ENCODE peak calls at places on chromosomes 12 and 14, in five cellular contexts. Q is aorta, M is tibial nerve, L is hepatocyte, R is A549. K is an unnamed sample.

GRCh38 chr12:51482808-51483532 is 58.3 kb downstream of the SLC4A8 start:
- DNase-seq in L (no peak), R (no peak), M (no peak), Q (no peak), K (no peak)

GRCh38 chr14:92254786-92255185 is 68.2 kb upstream of the SLC24A4 start:
- DNase-seq in R (no peak), L (peak; percentile 50), Q (peak; percentile 85), M (peak; percentile 34), K (no peak)

GRCh38 chr12:131591136-131591535 is 119.8 kb upstream of the SFSWAP start:
- DNase-seq in M (no peak), R (no peak), Q (no peak), L (no peak), K (no peak)

GRCh38 chr14:100806386-100806785 is 19.5 kb upstream of the MEG3 start:
- DNase-seq in R (no peak), L (no peak), M (no peak), Q (no peak), K (no peak)

GRCh38 chr14:92596328-92596943 is 82.9 kb downstream of the RIN3 start:
- DNase-seq in Q (no peak), L (no peak), M (no peak), R (no peak), K (no peak)

GRCh38 chr14:69314327-69314726 is 54.4 kb downstream of the GALNT16 start:
- DNase-seq in M (no peak), Q (peak; percentile 57), L (no peak), R (no peak), K (no peak)

GRCh38 chr14:71610149-71610548 is 322.1 kb upstream of the RGS6 start:
- DNase-seq in L (no peak), Q (no peak), R (no peak), M (no peak), K (no peak)

GRCh38 chr12:83945871-83946270 is 966.7 kb downstream of the SLC6A15 start:
- DNase-seq in L (peak; percentile 5), R (peak; percentile 57), Q (no peak), M (no peak), K (no peak)

GRCh38 chr14:76834296-76834695 is 8.1 kb downstream of the LRRC74A start:
- DNase-seq in R (no peak), M (no peak), Q (no peak), L (peak; percentile 44), K (no peak)

GRCh38 chr14:92684801-92685560 is 63.4 kb downstream of the LGMN start:
- DNase-seq in Q (peak; percentile 78), M (no peak), R (no peak), L (no peak), K (no peak)

DNA sequence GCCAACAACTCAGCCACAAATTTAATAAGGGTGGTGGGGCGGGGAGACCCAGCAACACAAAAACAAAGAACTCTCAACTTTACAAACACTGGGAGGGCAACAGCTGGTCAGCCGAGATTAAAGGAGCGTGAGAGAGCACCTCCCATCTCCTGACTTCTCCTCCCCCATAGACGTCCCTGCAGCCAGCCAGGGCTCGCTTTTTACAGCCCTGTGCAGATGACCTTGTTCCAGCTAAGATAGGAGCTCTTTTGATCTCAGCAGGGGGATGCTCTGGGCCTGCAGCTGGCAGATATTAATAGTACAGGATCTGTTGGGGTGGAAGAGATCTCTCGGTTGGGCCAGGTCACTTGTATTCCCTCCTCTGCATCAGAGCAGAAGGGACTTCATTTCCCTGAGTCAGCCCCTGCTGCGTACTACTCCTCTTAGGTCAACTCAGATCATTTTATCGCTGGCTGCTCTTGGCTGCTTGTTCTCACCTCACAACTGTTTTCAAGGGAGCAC is 475.8 kb downstream of the RAD51B start:
- DNase-seq in M (no peak), L (peak; percentile 73), Q (no peak), R (no peak), K (no peak)
- H3K4me1 ChIP-seq in M (no peaks in the 10 kb centered on the region), L (peaks cover 57% of the 10 kb centered on the region), Q (no peaks in the 10 kb centered on the region), R (no peaks in the 10 kb centered on the region), K (peaks cover 18% of the 10 kb centered on the region)

GRCh38 chr14:74411671-74412070 is 14.3 kb downstream of the SYNDIG1L start:
- DNase-seq in R (no peak), L (no peak), Q (peak; percentile 25), M (no peak), K (no peak)
- H3K27ac ChIP-seq in R (no peak overlapping the region), L (no peak overlapping the region), Q (no peak overlapping the region), M (no peak overlapping the region), K (no peak overlapping the region)

DNA sequence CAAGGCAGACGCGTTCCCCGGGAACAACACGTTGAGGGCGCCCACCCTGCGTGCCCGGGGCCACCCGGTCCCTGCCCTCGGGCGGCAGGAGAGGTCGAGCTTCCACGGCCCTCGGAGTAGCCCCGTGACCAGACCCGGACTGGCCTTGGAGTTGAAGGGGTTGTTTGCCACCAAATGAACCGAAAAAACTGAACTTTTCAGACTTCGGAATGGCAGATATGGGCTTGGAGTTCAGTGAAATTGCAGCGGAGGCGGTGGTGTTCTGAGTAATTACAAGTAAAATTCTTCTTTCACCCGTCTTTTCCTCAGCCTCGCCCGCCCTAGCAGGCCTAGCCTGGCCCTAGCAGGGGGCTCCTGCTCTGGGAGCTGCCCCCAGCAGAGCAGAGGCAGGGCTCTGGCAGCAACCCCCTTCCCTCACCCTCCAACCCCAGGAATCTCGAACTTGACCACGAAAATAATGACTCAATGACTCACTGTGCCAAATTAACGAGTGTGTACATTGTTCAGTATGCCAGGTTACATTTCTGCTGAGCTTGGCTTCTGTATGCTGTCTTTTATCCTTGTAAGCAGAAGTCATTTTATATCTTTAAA is 1.1 kb downstream of the PAPLN start:
- DNase-seq in M (no peak), R (no peak), L (peak; percentile 28), Q (peak; percentile 69), K (no peak)
- H3K4me1 ChIP-seq in M (no peaks in the 10 kb centered on the region), R (peaks cover 33% of the 10 kb centered on the region), L (peaks cover 53% of the 10 kb centered on the region), Q (no peaks in the 10 kb centered on the region), K (peaks cover 14% of the 10 kb centered on the region)

GRCh38 chr14:64508215-64508776 is 3.7 kb downstream of the ZBTB1 start:
- DNase-seq in R (no peak), L (no peak), Q (no peak), M (no peak), K (no peak)
- H3K27ac ChIP-seq in R (peak overlapping the region; percentile 36), L (peak overlapping the region; percentile 100), Q (no peak overlapping the region), M (no peak overlapping the region), K (peak overlapping the region; percentile 17)

GRCh38 chr12:6787309-6787708 is 2.0 kb upstream of the CD4 start:
- DNase-seq in M (no peak), Q (no peak), R (no peak), L (no peak), K (no peak)
- H3K4me1 ChIP-seq in M (no peaks in the 10 kb centered on the region), Q (no peaks in the 10 kb centered on the region), R (no peaks in the 10 kb centered on the region), L (peaks cover 2% of the 10 kb centered on the region), K (peaks cover 46% of the 10 kb centered on the region)

DNA sequence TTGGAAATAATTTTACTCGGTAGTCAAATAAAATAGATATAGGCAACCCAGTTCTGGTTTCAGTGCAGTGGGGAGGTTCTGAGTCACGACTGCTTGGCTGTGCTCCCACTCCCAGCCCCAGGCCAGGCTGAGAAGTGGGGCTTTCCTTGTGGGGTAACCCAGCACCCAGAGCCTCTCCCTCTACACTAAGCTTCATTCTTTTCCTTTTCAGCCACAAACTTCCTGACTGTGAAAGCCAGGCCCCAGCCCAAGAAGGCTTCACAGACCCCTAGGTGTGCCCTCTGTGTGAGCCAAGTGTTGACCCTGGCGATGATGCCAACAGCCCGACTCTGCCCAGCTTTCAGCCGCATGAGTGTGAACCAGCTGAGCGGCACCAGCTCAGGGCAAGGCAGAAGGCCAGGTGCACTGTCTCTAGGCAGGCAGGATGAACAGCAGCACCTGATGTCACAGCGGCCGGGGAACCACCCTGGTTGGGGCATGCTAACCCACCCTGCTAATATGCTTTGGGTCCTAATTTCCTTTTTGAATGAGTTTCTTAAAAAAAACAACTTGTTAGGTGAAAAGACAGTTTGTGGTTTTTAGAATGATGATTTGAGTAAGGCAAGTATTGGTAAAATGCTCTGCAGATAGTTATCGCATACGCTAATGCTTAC is 42.2 kb upstream of the ATP23 start:
- DNase-seq in M (no peak), R (no peak), L (no peak), Q (peak; percentile 92), K (peak; percentile 72)
- H3K27ac ChIP-seq in M (peak overlapping the region; percentile 99), R (peak overlapping the region; percentile 61), L (peak overlapping the region; percentile 86), Q (no peak overlapping the region), K (peak overlapping the region; percentile 90)

K was measured in effector memory CD4-positive, alpha-beta T cell.